ENCODE peak calls at places on chromosomes 1 and 21, in eight cellular contexts. K is stimulated activated CD4-positive, alpha-beta T cell treated with anti-CD3 and anti-CD28 coated beads, Interleukin-15, amount 100 ng/mL, for 24 hours; M is pons; B is activated T-cell treated with anti-CD3 and anti-CD28 coated beads for 1 hour; V is activated CD4-positive, alpha-beta T cell treated with anti-CD3 and anti-CD28 coated beads for 24 hours; E is GM23338; C is HL-60; Q is aorta. Z is an unnamed sample.

GRCh38 chr1:61377242-61377958 is 295.0 kb downstream of the NFIA start:
- DNase-seq in B (no peak), E (no peak), K (no peak), Q (no peak), C (no peak), M (no peak), V (no peak), Z (no peak)

GRCh38 chr1:35367914-35368313 is 99.4 kb downstream of the ZMYM4 start:
- DNase-seq in C (no peak), Q (no peak), M (no peak), E (no peak), B (no peak), V (no peak), K (no peak), Z (no peak)

GRCh38 chr21:32316363-32317215 is 17.9 kb downstream of the MRAP start:
- DNase-seq in K (no peak), V (no peak), E (no peak), M (no peak), C (no peak), Q (no peak), B (no peak), Z (no peak)

GRCh38 chr1:197024460-197024859 is 42.6 kb downstream of the F13B start:
- DNase-seq in E (no peak), B (no peak), K (no peak), M (no peak), V (no peak), C (no peak), Q (no peak), Z (no peak)

GRCh38 chr1:184163674-184164470 is 112.3 kb downstream of the TSEN15 start:
- DNase-seq in B (no peak), Q (no peak), V (no peak), E (no peak), K (peak), C (no peak), M (peak), Z (no peak)

GRCh38 chr1:218324226-218324580 is 20.9 kb upstream of the TGFB2 start:
- DNase-seq in B (no peak), Q (no peak), E (no peak), M (no peak), K (no peak), V (no peak), C (no peak), Z (no peak)

GRCh38 chr1:3352084-3352951 is 102.1 kb upstream of the ARHGEF16 start:
- DNase-seq in B (no peak), E (peak), K (no peak), C (no peak), V (no peak), Q (peak), M (no peak), Z (peak)

GRCh38 chr1:228502522-228502921 is 15.3 kb downstream of the RNF187 start:
- DNase-seq in K (no peak), M (no peak), E (no peak), Q (no peak), V (no peak), B (no peak), C (no peak), Z (no peak)

GRCh38 chr1:70083519-70083918 is 121.9 kb downstream of the LRRC40 start:
- DNase-seq in K (no peak), B (no peak), C (peak), M (no peak), E (no peak), V (no peak), Q (no peak), Z (no peak)

GRCh38 chr1:209207701-209208286 is 375.7 kb upstream of the CAMK1G start:
- DNase-seq in V (no peak), B (no peak), E (peak), K (peak), M (peak), Q (peak), C (no peak), Z (peak)

GRCh38 chr1:7234471-7234755 is 449.2 kb downstream of the CAMTA1 start:
- DNase-seq in V (no peak), K (no peak), Q (no peak), B (no peak), E (no peak), C (no peak), M (no peak), Z (no peak)

GRCh38 chr1:49036700-49037099 is 260.0 kb upstream of the BEND5 start:
- DNase-seq in K (no peak), B (no peak), V (no peak), C (no peak), E (peak), M (no peak), Q (no peak), Z (no peak)

GRCh38 chr1:171794085-171794484 is 12.6 kb downstream of the METTL13 start:
- DNase-seq in K (peak), E (no peak), Q (no peak), V (peak), C (no peak), B (no peak), M (no peak), Z (no peak)

GRCh38 chr1:246753670-246754535 is 29.7 kb downstream of the SCCPDH start:
- DNase-seq in V (peak), Q (peak), K (peak), C (peak), E (peak), B (peak), M (peak), Z (peak)

GRCh38 chr1:148160048-148160395 is 7.9 kb upstream of the NBPF11 start:
- DNase-seq in E (no peak), M (no peak), B (no peak), Q (no peak), V (no peak), C (no peak), K (no peak), Z (no peak)

GRCh38 chr21:42525228-42525604 is 11.6 kb downstream of the SLC37A1 start:
- DNase-seq in E (peak), V (no peak), Q (no peak), C (no peak), K (no peak), B (no peak), M (no peak), Z (no peak)

GRCh38 chr1:156075158-156075557 is 7.1 kb downstream of the MEX3A start:
- DNase-seq in M (no peak), K (no peak), B (no peak), Q (no peak), V (no peak), E (peak), C (no peak), Z (no peak)

GRCh38 chr21:46428286-46428685 is 30.4 kb upstream of the DIP2A start:
- DNase-seq in B (no peak), E (no peak), M (no peak), Q (no peak), K (no peak), V (no peak), C (no peak), Z (no peak)

GRCh38 chr1:216075339-216075738 is 347.9 kb downstream of the USH2A start:
- DNase-seq in M (no peak), V (no peak), B (no peak), E (peak), C (no peak), Q (no peak), K (no peak), Z (no peak)

GRCh38 chr21:32412998-32413504 is 545 bp downstream of the EVA1C start:
- DNase-seq in B (no peak), C (no peak), E (peak), K (peak), Q (peak), M (peak), V (no peak), Z (peak)

GRCh38 chr1:54254055-54254454 is 54.1 kb downstream of the MRPL37 start:
- DNase-seq in C (no peak), M (no peak), B (no peak), V (no peak), E (no peak), K (no peak), Q (no peak), Z (no peak)

GRCh38 chr1:159700312-159700711 is 14.1 kb downstream of the CRP start:
- DNase-seq in M (no peak), C (no peak), V (no peak), E (peak), B (no peak), Q (no peak), K (no peak), Z (no peak)

GRCh38 chr1:233587958-233588799 is 25.7 kb upstream of the KCNK1 start:
- DNase-seq in E (peak), C (no peak), K (no peak), Q (peak), M (no peak), B (no peak), V (no peak), Z (peak)

GRCh38 chr21:36909901-36910561 is 56.4 kb downstream of the HLCS start:
- DNase-seq in B (no peak), V (peak), M (no peak), Q (no peak), C (no peak), K (peak), E (no peak), Z (peak)

GRCh38 chr1:187641463-187641862 is 812.7 kb downstream of the PLA2G4A start:
- DNase-seq in C (no peak), M (no peak), V (no peak), K (no peak), E (no peak), B (no peak), Q (no peak), Z (no peak)

GRCh38 chr1:156692958-156693857 is 12.2 kb downstream of the CRABP2 start:
- DNase-seq in B (no peak), C (peak), E (peak), V (no peak), M (no peak), K (no peak), Q (no peak), Z (no peak)

GRCh38 chr1:225866061-225866844 is 15.9 kb downstream of the TMEM63A start:
- DNase-seq in B (peak), M (no peak), E (no peak), C (peak), K (peak), Q (no peak), V (peak), Z (no peak)

GRCh38 chr1:30649321-30649991 is 73.9 kb downstream of the MATN1 start:
- DNase-seq in V (no peak), B (no peak), K (no peak), M (no peak), C (no peak), E (no peak), Q (peak), Z (no peak)

GRCh38 chr1:243716901-243717300 is 133.1 kb downstream of the AKT3 start:
- DNase-seq in Q (no peak), M (no peak), C (no peak), E (no peak), B (no peak), K (no peak), V (no peak), Z (no peak)

GRCh38 chr1:221356693-221357092 is 385.2 kb downstream of the DUSP10 start:
- DNase-seq in B (no peak), E (peak), K (no peak), V (no peak), C (no peak), Q (no peak), M (no peak), Z (no peak)

GRCh38 chr1:159005676-159006075 is 4.0 kb upstream of the IFI16 start:
- DNase-seq in V (no peak), C (no peak), E (peak), Q (no peak), K (no peak), B (no peak), M (no peak), Z (peak)

GRCh38 chr1:7084232-7084894 is 299.1 kb downstream of the CAMTA1 start:
- DNase-seq in M (no peak), E (peak), Q (peak), V (no peak), K (no peak), B (no peak), C (no peak), Z (no peak)

GRCh38 chr21:25967566-25968438 is 202.8 kb downstream of the APP start:
- DNase-seq in K (no peak), M (peak), E (no peak), V (no peak), B (no peak), Q (no peak), C (peak), Z (peak)

GRCh38 chr1:162720996-162721395 is 69.5 kb upstream of the HSD17B7 start:
- DNase-seq in Q (no peak), M (no peak), K (no peak), C (no peak), V (no peak), B (no peak), E (no peak), Z (no peak)

GRCh38 chr1:156167536-156167935 is 14.2 kb downstream of the SEMA4A start:
- DNase-seq in Q (no peak), V (no peak), C (no peak), M (no peak), B (no peak), K (no peak), E (no peak), Z (no peak)

Z was measured in Ammon's horn.